ENCODE peak calls at places on chromosome 7, in ten cellular contexts. B, T, L, G, M, F, Q, Y, I and P are unnamed samples.

GRCh38 chr7:158558816-158559215 is 28.8 kb downstream of the PTPRN2 start:
- DNase-seq in G (no peak), B (no peak), L (no peak), M (no peak), Y (no peak), I (no peak), T (no peak), Q (no peak), F (no peak), P (no peak)

GRCh38 chr7:66928388-66928787 is 7.4 kb downstream of the TMEM248 start:
- DNase-seq in M (no peak), G (no peak), I (no peak), F (no peak), Y (no peak), T (no peak), L (no peak), B (peak; percentile 17), Q (no peak), P (no peak)

GRCh38 chr7:158609313-158609974 is 21.8 kb upstream of the PTPRN2 start:
- DNase-seq in M (no peak), I (no peak), Q (no peak), Y (no peak), T (no peak), B (no peak), L (no peak), G (no peak), F (no peak), P (no peak)

GRCh38 chr7:39333701-39334100 is 232.5 kb upstream of the YAE1 start:
- DNase-seq in B (no peak), Q (no peak), F (no peak), T (no peak), M (no peak), G (no peak), L (no peak), Y (no peak), I (no peak), P (no peak)

GRCh38 chr7:108716783-108717182 is 147.1 kb downstream of the DNAJB9 start:
- DNase-seq in Q (no peak), Y (no peak), M (no peak), B (no peak), L (no peak), T (peak; percentile 48), G (no peak), I (no peak), F (no peak), P (peak; percentile 42)

GRCh38 chr7:101173752-101174244 is 6.3 kb downstream of the NAT16 start:
- DNase-seq in I (no peak), Y (no peak), G (no peak), M (no peak), Q (peak; percentile 65), L (peak; percentile 63), T (no peak), F (no peak), B (no peak), P (no peak)

GRCh38 chr7:34723338-34723737 is 65.3 kb downstream of the NPSR1 start:
- DNase-seq in L (no peak), I (no peak), T (no peak), B (no peak), F (no peak), G (no peak), Q (no peak), Y (no peak), M (no peak), P (no peak)

GRCh38 chr7:135512135-135512887 is 2.4 kb upstream of the CNOT4 start:
- DNase-seq in F (no peak), T (peak; percentile 52), L (peak; percentile 27), G (no peak), Y (no peak), M (peak; percentile 63), I (no peak), Q (peak; percentile 19), B (no peak), P (peak; percentile 51)

GRCh38 chr7:121745856-121746255 is 127.1 kb upstream of the PTPRZ1 start:
- DNase-seq in B (no peak), M (no peak), T (no peak), L (no peak), I (no peak), F (no peak), Q (no peak), Y (no peak), G (no peak), P (no peak)
- H3K27me3 ChIP-seq in B (no peaks in the 10 kb centered on the region), M (no peaks in the 10 kb centered on the region), T (no peaks in the 10 kb centered on the region), L (no peaks in the 10 kb centered on the region), I (no peaks in the 10 kb centered on the region), F (no peaks in the 10 kb centered on the region), Q (no peaks in the 10 kb centered on the region), Y (no peaks in the 10 kb centered on the region), G (no peaks in the 10 kb centered on the region), P (no peaks in the 10 kb centered on the region)

DNA sequence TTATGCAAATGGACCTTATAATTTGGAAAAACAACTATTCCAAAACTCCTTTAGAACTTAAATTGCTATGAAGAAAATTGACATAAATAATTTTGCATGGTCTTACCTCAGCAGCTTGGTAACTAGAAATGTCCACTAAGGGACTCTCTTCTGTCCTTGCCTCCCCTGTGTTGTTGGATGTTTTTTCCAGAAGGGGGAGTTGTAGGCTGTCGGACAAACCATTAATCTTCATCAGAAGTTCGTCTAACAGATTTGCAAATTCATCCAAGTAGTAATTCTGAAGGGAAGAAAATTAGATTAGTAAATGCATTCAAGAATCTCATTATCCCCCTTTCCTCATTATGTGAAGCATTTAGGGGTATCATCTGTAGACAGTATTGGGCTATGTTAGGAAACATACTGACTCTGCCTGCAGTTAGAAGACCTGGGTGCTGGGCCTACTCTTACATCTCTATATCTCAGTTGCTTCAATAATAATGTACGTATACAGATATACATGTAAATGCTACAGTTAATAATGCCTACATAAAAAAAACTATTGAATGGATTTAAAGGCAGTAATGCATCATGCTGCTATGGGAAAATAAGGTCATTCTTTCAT is 155.6 kb downstream of the PKD1L1 start:
- DNase-seq in L (no peak), Q (no peak), Y (no peak), B (no peak), I (no peak), M (no peak), F (no peak), G (no peak), T (no peak), P (peak; percentile 28)
- TF ChIP-seq CTCF in L (peak; percentile 48), Q (no peak), Y (peak; percentile 47), B (peak; percentile 54), I (peak; percentile 28), M (peak; percentile 54), F (no peak), G (peak; percentile 6), T (no peak), P (peak; percentile 74)

GRCh38 chr7:27955011-27955410 is 215.0 kb downstream of the TAX1BP1 start:
- DNase-seq in Q (no peak), M (no peak), L (no peak), F (no peak), G (no peak), Y (no peak), T (no peak), B (no peak), I (no peak), P (no peak)

GRCh38 chr7:27952393-27953290 is 212.7 kb downstream of the TAX1BP1 start:
- DNase-seq in M (no peak), B (no peak), Y (no peak), F (no peak), G (no peak), T (peak; percentile 57), I (no peak), Q (no peak), L (no peak), P (no peak)

GRCh38 chr7:27953777-27954176 is 213.8 kb downstream of the TAX1BP1 start:
- DNase-seq in G (no peak), B (no peak), T (no peak), Y (no peak), F (no peak), Q (no peak), I (no peak), L (no peak), M (no peak), P (no peak)

GRCh38 chr7:27953361-27953760 is 213.4 kb downstream of the TAX1BP1 start:
- DNase-seq in L (no peak), I (no peak), B (no peak), Y (no peak), M (no peak), F (no peak), Q (no peak), G (no peak), T (no peak), P (no peak)

DNA sequence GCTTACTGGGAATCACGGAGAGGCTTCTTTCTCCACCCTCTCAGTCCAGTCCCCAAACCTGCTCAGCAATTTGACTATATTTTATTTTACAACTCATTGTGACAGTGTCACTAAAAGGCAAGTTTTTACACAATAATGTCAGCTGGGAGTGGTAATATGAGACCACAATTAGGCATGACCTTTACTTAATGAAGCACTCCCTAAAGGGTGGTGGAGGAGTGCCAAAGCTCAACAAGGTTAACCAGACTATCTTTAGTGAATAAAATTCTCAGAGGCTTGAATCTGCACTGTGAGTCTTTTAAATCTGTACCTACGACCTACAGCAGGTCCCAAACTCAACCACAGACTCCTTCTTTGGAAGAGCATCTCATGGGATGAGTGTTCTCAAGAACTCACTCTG is 215.6 kb downstream of the TAX1BP1 start:
- DNase-seq in F (no peak), L (no peak), T (no peak), Y (no peak), Q (no peak), G (no peak), B (no peak), M (no peak), I (no peak), P (no peak)
- H3K27me3 ChIP-seq in F (no peaks in the 10 kb centered on the region), L (no peaks in the 10 kb centered on the region), T (no peaks in the 10 kb centered on the region), Y (no peaks in the 10 kb centered on the region), Q (no peaks in the 10 kb centered on the region), G (no peaks in the 10 kb centered on the region), B (no peaks in the 10 kb centered on the region), M (peaks cover 14% of the 10 kb centered on the region), I (no peaks in the 10 kb centered on the region), P (no peaks in the 10 kb centered on the region)

GRCh38 chr7:124267154-124267553 is 234.3 kb upstream of the TMEM229A start:
- DNase-seq in T (no peak), G (no peak), I (no peak), Q (no peak), L (no peak), F (no peak), B (no peak), M (no peak), Y (no peak), P (no peak)

GRCh38 chr7:124257638-124258308 is 224.9 kb upstream of the TMEM229A start:
- DNase-seq in L (no peak), G (no peak), Y (no peak), F (no peak), T (peak; percentile 37), Q (no peak), M (no peak), B (no peak), I (no peak), P (no peak)

GRCh38 chr7:124261710-124262109 is 228.8 kb upstream of the TMEM229A start:
- DNase-seq in M (no peak), I (no peak), L (no peak), F (no peak), G (no peak), Y (no peak), B (no peak), T (no peak), Q (no peak), P (no peak)

DNA sequence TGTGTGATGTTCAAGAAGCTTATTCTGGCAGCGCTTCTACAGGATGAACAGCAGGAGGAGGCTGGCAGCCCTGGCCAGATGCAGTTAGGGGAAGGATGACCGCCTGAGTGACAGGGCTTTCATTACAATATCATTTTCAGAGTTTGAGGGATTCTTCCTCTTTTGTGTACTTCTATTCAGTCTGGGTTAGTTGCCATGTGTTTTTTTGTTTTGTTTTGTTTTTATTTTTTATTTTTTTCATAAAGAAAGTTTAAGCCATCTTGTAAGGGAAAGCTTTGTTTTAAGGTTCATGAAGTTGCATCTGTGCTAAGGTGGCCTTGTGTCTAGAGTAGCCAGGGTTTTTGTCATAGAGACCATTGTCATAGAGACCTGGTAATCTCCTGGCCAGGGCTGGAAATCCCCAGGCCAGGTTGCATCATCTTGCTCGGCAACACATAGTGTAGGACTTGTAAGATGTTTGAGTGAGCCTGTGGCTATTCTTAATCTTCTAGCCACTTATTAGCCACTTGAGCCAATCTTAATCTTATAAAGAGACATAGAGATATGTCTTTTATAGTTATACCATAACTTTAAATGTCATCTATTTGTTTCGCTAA is 230.5 kb upstream of the TMEM229A start:
- DNase-seq in Q (no peak), F (no peak), M (no peak), G (no peak), Y (no peak), T (peak; percentile 54), B (no peak), L (no peak), I (no peak), P (no peak)
- TF ChIP-seq CTCF in Q (no peak), F (no peak), M (no peak), G (no peak), Y (no peak), T (no peak), B (no peak), L (no peak), I (no peak), P (no peak)